ENCODE peak calls at places on chromosomes 6 and 20, in five cellular contexts. X, Y, L, E and H are unnamed samples.

GRCh38 chr6:106309766-106310373 is 15.7 kb downstream of the ATG5 start:
- DNase-seq in X (peak; percentile 42), Y (no peak), L (no peak), E (peak; percentile 51), H (peak; percentile 11)

GRCh38 chr6:168865-169455 is 123.3 kb upstream of the DUSP22 start:
- DNase-seq in X (peak; percentile 50), Y (no peak), L (no peak), E (peak; percentile 72), H (peak; percentile 71)

GRCh38 chr20:23601715-23602114 is 4.0 kb downstream of the CST9 start:
- DNase-seq in X (no peak), Y (no peak), L (no peak), E (no peak), H (peak; percentile 51)

GRCh38 chr6:14732845-14733757 is 512.8 kb upstream of the JARID2 start:
- DNase-seq in X (peak; percentile 70), Y (no peak), L (no peak), E (peak; percentile 92), H (peak; percentile 44)

GRCh38 chr6:3405182-3405518 is 51.7 kb downstream of the SLC22A23 start:
- DNase-seq in X (peak; percentile 29), Y (no peak), L (no peak), E (peak; percentile 64), H (peak; percentile 39)

GRCh38 chr20:41276317-41276751 is 41.2 kb downstream of the ZHX3 start:
- DNase-seq in X (peak; percentile 83), Y (no peak), L (peak; percentile 33), E (no peak), H (peak; percentile 61)

GRCh38 chr6:17125407-17125806 is 23.6 kb downstream of the STMND1 start:
- DNase-seq in X (no peak), Y (no peak), L (no peak), E (no peak), H (no peak)

GRCh38 chr6:91634791-91635190 is 1047.9 kb upstream of the MAP3K7 start:
- DNase-seq in X (no peak), Y (no peak), L (no peak), E (no peak), H (no peak)

GRCh38 chr6:130500693-130501092 is 134.9 kb downstream of the TMEM200A start:
- DNase-seq in X (peak; percentile 92), Y (no peak), L (no peak), E (peak; percentile 40), H (peak; percentile 88)

GRCh38 chr20:30286157-30286556 is 971.3 kb upstream of the DEFB115 start:
- DNase-seq in X (no peak), Y (peak; percentile 26), L (no peak), E (no peak), H (no peak)

GRCh38 chr6:150006961-150007464 is 18.3 kb downstream of the RAET1L start:
- DNase-seq in X (no peak), Y (no peak), L (no peak), E (peak; percentile 23), H (peak; percentile 42)

GRCh38 chr6:117483004-117483644 is 650 bp downstream of the DCBLD1 start:
- DNase-seq in X (peak; percentile 50), Y (peak; percentile 69), L (peak; percentile 35), E (peak; percentile 55), H (peak; percentile 55)

GRCh38 chr6:133951881-133952814 is 876 bp upstream of the TBPL1 start:
- DNase-seq in X (peak; percentile 86), Y (peak; percentile 26), L (peak; percentile 70), E (peak; percentile 84), H (peak; percentile 84)

GRCh38 chr6:68279793-68280557 is 355.1 kb upstream of the ADGRB3 start:
- DNase-seq in X (peak; percentile 90), Y (no peak), L (no peak), E (peak; percentile 46), H (peak; percentile 40)

GRCh38 chr20:49914310-49915117 is 815 bp downstream of the SPATA2 start:
- DNase-seq in X (no peak), Y (no peak), L (no peak), E (no peak), H (no peak)

GRCh38 chr6:35237466-35237865 is 22.1 kb upstream of the ZNF76 start:
- DNase-seq in X (no peak), Y (no peak), L (no peak), E (no peak), H (no peak)

GRCh38 chr6:7697432-7697819 is 28.5 kb upstream of the BMP6 start:
- DNase-seq in X (no peak), Y (no peak), L (no peak), E (no peak), H (peak; percentile 38)

GRCh38 chr6:126657556-126658129 is 317.7 kb downstream of the CENPW start:
- DNase-seq in X (peak; percentile 47), Y (no peak), L (no peak), E (peak; percentile 71), H (peak; percentile 76)

GRCh38 chr6:113893866-113894265 is 36.7 kb downstream of the MARCKS start:
- DNase-seq in X (no peak), Y (no peak), L (no peak), E (peak; percentile 27), H (no peak)

GRCh38 chr20:22691369-22692118 is 107.2 kb upstream of the FOXA2 start:
- DNase-seq in X (peak; percentile 67), Y (peak; percentile 80), L (peak; percentile 77), E (peak; percentile 76), H (peak; percentile 77)

GRCh38 chr6:84467296-84467695 is 239.9 kb upstream of the CEP162 start:
- DNase-seq in X (peak; percentile 21), Y (no peak), L (no peak), E (no peak), H (peak; percentile 59)

GRCh38 chr6:20868397-20869185 is 334.3 kb downstream of the CDKAL1 start:
- DNase-seq in X (no peak), Y (no peak), L (peak; percentile 55), E (no peak), H (no peak)

GRCh38 chr6:162343902-162344226 is 383.7 kb downstream of the PRKN start:
- DNase-seq in X (peak; percentile 41), Y (no peak), L (no peak), E (peak; percentile 18), H (no peak)

GRCh38 chr6:1716845-1717244 is 107.1 kb downstream of the FOXC1 start:
- DNase-seq in X (no peak), Y (no peak), L (no peak), E (no peak), H (no peak)

GRCh38 chr6:41331401-41332150 is 3.8 kb upstream of the NCR2 start:
- DNase-seq in X (no peak), Y (no peak), L (no peak), E (no peak), H (no peak)

GRCh38 chr20:63702036-63702665 is 5.6 kb downstream of the ARFRP1 start:
- DNase-seq in X (no peak), Y (no peak), L (no peak), E (no peak), H (no peak)

GRCh38 chr6:108200631-108201030 is 34.8 kb downstream of the NR2E1 start:
- DNase-seq in X (peak; percentile 78), Y (no peak), L (no peak), E (no peak), H (peak; percentile 20)

GRCh38 chr6:136225496-136225895 is 24.6 kb downstream of the MTFR2 start:
- DNase-seq in X (no peak), Y (no peak), L (peak; percentile 31), E (peak; percentile 56), H (peak; percentile 52)

DNA sequence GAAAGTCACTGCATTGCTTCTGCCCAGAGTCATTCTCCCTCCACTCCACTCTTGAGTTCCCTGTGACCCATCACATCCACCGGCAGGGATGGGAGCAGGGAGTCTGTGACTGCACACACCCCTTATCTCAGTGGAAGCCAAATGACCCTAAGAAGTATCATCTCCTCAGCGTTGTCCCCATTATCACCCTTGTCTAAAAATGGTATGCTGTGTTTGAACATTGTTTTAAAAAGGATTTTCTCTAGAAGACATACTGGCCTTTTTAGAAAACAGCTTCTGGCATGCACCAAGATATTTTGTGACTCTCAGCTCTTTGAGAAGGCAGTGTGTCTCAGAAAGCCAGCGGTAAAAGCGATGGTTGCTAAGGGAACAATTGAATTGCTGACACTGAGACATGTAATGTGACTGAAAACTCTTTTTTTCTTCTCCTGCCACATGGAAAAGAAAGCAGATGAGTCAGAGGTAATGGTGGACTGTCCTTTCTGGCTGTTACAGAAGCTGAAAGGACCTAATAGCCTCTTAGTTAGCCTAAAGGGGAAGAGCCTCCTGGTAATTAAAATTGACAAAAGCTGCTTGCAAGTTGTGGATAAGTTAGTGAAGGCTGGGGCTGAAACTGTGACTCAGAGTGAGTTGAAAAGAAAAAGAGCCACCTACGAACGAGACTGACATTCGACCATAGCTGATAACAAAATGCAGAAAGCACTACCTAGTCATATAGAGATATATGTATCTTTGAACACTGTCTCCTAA is 120.5 kb downstream of the MAP3K7 start:
- DNase-seq in X (peak; percentile 40), Y (no peak), L (no peak), E (peak; percentile 13), H (peak; percentile 33)
- TF ChIP-seq CTCF in X (no peak), Y (no peak), L (no peak), E (no peak), H (no peak)

GRCh38 chr6:93418448-93419303 is 683 bp downstream of the EPHA7 start:
- DNase-seq in X (peak; percentile 61), Y (peak; percentile 71), L (peak; percentile 39), E (peak; percentile 30), H (peak; percentile 34)
- TF ChIP-seq CTCF in X (peak; percentile 4), Y (no peak), L (no peak), E (no peak), H (peak; percentile 13)

DNA sequence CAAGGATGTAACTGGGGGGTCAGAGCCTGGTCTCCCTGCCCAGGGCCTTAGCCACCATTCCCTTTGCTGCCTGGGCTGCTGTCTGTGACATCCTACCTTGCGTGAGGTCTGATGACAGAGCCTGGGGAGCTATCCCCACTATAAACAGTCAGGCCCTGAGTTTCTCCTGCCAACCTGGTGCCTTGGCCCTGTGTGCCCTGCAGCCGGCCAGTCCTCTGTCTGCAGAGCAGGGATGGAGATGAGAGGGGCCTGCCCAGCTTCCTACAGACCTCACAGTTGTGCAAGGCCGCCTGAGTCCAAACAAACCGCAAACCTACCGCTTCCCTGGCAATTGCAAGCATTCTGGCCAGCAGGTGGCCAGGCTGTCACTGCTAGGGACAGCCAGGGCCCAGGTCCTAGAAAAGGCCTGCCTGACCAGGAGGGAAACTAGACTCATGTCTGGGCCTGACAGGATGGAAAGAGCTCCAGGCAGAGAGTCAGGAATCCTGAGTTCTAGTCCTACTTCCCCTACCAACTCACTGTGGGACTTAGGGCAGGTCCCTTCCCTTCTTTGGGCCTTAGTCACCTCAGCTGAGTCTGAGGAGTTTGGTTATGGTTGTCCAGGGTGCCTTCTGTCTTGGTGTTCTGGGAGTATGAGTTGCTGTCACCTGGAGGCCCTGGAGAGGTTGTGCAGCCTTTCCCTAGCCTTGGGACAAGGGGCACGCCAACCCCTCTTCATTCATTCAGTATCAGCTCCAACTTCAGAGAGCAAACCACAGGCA is 86.2 kb downstream of the VEGFA start:
- DNase-seq in X (peak; percentile 36), Y (peak; percentile 36), L (no peak), E (peak; percentile 35), H (peak; percentile 68)
- TF ChIP-seq CTCF in X (peak; percentile 41), Y (no peak), L (no peak), E (peak; percentile 31), H (peak; percentile 63)

DNA sequence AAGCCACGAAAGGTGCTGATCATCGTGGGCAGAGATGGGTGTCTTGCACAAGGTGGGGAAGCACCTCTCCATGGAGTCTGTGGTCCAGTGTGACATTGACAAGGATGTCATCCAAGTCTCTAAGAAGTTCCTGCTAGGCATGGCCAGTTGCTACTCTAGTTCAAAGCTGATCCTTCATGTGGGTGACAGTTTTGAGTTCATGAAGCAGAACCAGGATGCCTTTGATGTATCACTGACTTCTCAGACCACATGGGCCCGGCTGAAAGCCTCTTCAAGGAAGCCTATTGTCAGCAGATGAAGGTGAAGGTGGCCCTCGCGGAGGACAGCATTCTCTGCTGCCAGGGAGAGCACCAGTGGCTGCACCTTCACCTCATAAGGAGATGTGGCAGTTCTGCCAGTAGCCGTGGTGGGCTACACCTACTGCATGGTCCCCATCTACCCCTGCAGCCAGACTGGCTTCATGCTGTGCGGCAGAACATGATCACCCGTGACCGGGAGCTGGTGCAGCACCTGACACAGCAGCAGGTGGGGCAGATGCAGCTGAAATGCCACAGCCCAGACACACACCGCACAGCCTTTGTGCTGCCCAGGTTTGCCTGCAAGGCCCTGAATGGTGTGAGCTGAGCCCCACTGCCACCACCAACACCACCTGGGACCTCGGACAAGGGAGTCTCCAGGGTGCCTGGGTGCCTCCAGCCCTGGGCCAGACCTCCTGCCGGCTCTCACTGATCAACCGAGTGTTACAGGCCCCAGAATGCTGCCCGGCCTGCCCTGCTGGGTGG is 75.0 kb upstream of the SULF2 start:
- DNase-seq in X (no peak), Y (no peak), L (no peak), E (no peak), H (no peak)
- TF ChIP-seq CTCF in X (no peak), Y (no peak), L (no peak), E (no peak), H (no peak)